ENCODE peak calls at places on chromosome 15, in eight cellular contexts. One of them, this sample, is unnamed.

GRCh38 chr15:61856295-61856694 is 204.0 kb downstream of the VPS13C start:
- DNase-seq in SK-N-SH: no peak
- DNase-seq in fibroblast of lung: no peak
- DNase-seq in mammary epithelial cell: no peak
- DNase-seq in PC-3: no peak
- DNase-seq in IMR-90: no peak
- DNase-seq in DND-41: no peak
- DNase-seq in H9: no peak
- DNase-seq in this sample: no peak

GRCh38 chr15:52787123-52787503 is 3.0 kb downstream of the ONECUT1 start:
- DNase-seq in SK-N-SH: no peak
- DNase-seq in fibroblast of lung: no peak
- DNase-seq in mammary epithelial cell: no peak
- DNase-seq in PC-3: no peak
- DNase-seq in IMR-90: no peak
- DNase-seq in DND-41: no peak
- DNase-seq in H9: peak
- DNase-seq in this sample: no peak

GRCh38 chr15:66758844-66759243 is 56.8 kb downstream of the SMAD6 start:
- DNase-seq in SK-N-SH: no peak
- DNase-seq in fibroblast of lung: no peak
- DNase-seq in mammary epithelial cell: peak
- DNase-seq in PC-3: peak
- DNase-seq in IMR-90: no peak
- DNase-seq in DND-41: no peak
- DNase-seq in H9: no peak
- DNase-seq in this sample: no peak

GRCh38 chr15:85750807-85751730 is 43.7 kb downstream of the KLHL25 start:
- DNase-seq in SK-N-SH: no peak
- DNase-seq in fibroblast of lung: no peak
- DNase-seq in mammary epithelial cell: no peak
- DNase-seq in PC-3: no peak
- DNase-seq in IMR-90: no peak
- DNase-seq in DND-41: peak
- DNase-seq in H9: peak
- DNase-seq in this sample: no peak

GRCh38 chr15:82568986-82569385 is 28.7 kb upstream of the RPS17 start:
- DNase-seq in SK-N-SH: no peak
- DNase-seq in fibroblast of lung: no peak
- DNase-seq in mammary epithelial cell: no peak
- DNase-seq in PC-3: no peak
- DNase-seq in IMR-90: no peak
- DNase-seq in DND-41: no peak
- DNase-seq in H9: no peak
- DNase-seq in this sample: no peak

GRCh38 chr15:92647467-92648163 is 8.0 kb downstream of the FAM174B start:
- DNase-seq in SK-N-SH: no peak
- DNase-seq in fibroblast of lung: no peak
- DNase-seq in mammary epithelial cell: no peak
- DNase-seq in PC-3: no peak
- DNase-seq in IMR-90: no peak
- DNase-seq in DND-41: no peak
- DNase-seq in H9: peak
- DNase-seq in this sample: no peak

GRCh38 chr15:98000249-98001203 is 40.0 kb downstream of the ARRDC4 start:
- DNase-seq in SK-N-SH: no peak
- DNase-seq in fibroblast of lung: peak
- DNase-seq in mammary epithelial cell: peak
- DNase-seq in PC-3: peak
- DNase-seq in IMR-90: no peak
- DNase-seq in DND-41: no peak
- DNase-seq in H9: no peak
- DNase-seq in this sample: peak

GRCh38 chr15:80275946-80276345 is 23.9 kb upstream of the CTXND1 start:
- DNase-seq in SK-N-SH: no peak
- DNase-seq in fibroblast of lung: peak
- DNase-seq in mammary epithelial cell: peak
- DNase-seq in PC-3: peak
- DNase-seq in IMR-90: peak
- DNase-seq in DND-41: no peak
- DNase-seq in H9: no peak
- DNase-seq in this sample: no peak

GRCh38 chr15:71319935-71320334 is 204.7 kb downstream of the THSD4 start:
- DNase-seq in SK-N-SH: no peak
- DNase-seq in fibroblast of lung: no peak
- DNase-seq in mammary epithelial cell: no peak
- DNase-seq in PC-3: no peak
- DNase-seq in IMR-90: no peak
- DNase-seq in DND-41: no peak
- DNase-seq in H9: no peak
- DNase-seq in this sample: no peak

GRCh38 chr15:57387011-57387410 is 10.7 kb downstream of the CGNL1 start:
- DNase-seq in SK-N-SH: no peak
- DNase-seq in fibroblast of lung: no peak
- DNase-seq in mammary epithelial cell: no peak
- DNase-seq in PC-3: no peak
- DNase-seq in IMR-90: no peak
- DNase-seq in DND-41: no peak
- DNase-seq in H9: no peak
- DNase-seq in this sample: no peak

GRCh38 chr15:101381671-101382212 is 86.7 kb upstream of the SNRPA1 start:
- DNase-seq in SK-N-SH: no peak
- DNase-seq in fibroblast of lung: no peak
- DNase-seq in mammary epithelial cell: peak
- DNase-seq in PC-3: no peak
- DNase-seq in IMR-90: no peak
- DNase-seq in DND-41: no peak
- DNase-seq in H9: no peak
- DNase-seq in this sample: no peak

GRCh38 chr15:68641376-68641775 is 62.6 kb downstream of the CORO2B start:
- DNase-seq in SK-N-SH: no peak
- DNase-seq in fibroblast of lung: no peak
- DNase-seq in mammary epithelial cell: no peak
- DNase-seq in PC-3: no peak
- DNase-seq in IMR-90: no peak
- DNase-seq in DND-41: no peak
- DNase-seq in H9: no peak
- DNase-seq in this sample: no peak

GRCh38 chr15:77853008-77853328 is 220.3 kb upstream of the LINGO1 start:
- DNase-seq in SK-N-SH: no peak
- DNase-seq in fibroblast of lung: no peak
- DNase-seq in mammary epithelial cell: no peak
- DNase-seq in PC-3: no peak
- DNase-seq in IMR-90: no peak
- DNase-seq in DND-41: no peak
- DNase-seq in H9: no peak
- DNase-seq in this sample: peak

GRCh38 chr15:77851086-77851485 is 218.4 kb upstream of the LINGO1 start:
- DNase-seq in SK-N-SH: no peak
- DNase-seq in fibroblast of lung: no peak
- DNase-seq in mammary epithelial cell: no peak
- DNase-seq in PC-3: no peak
- DNase-seq in IMR-90: no peak
- DNase-seq in DND-41: no peak
- DNase-seq in H9: peak
- DNase-seq in this sample: no peak

GRCh38 chr15:77853910-77854309 is 221.2 kb upstream of the LINGO1 start:
- DNase-seq in SK-N-SH: no peak
- DNase-seq in fibroblast of lung: no peak
- DNase-seq in mammary epithelial cell: no peak
- DNase-seq in PC-3: no peak
- DNase-seq in IMR-90: no peak
- DNase-seq in DND-41: no peak
- DNase-seq in H9: no peak
- DNase-seq in this sample: no peak

GRCh38 chr15:77851696-77852095 is 219.0 kb upstream of the LINGO1 start:
- DNase-seq in SK-N-SH: peak
- DNase-seq in fibroblast of lung: no peak
- DNase-seq in mammary epithelial cell: no peak
- DNase-seq in PC-3: no peak
- DNase-seq in IMR-90: no peak
- DNase-seq in DND-41: no peak
- DNase-seq in H9: peak
- DNase-seq in this sample: no peak

GRCh38 chr15:77852241-77853007 is 219.7 kb upstream of the LINGO1 start:
- DNase-seq in SK-N-SH: no peak
- DNase-seq in fibroblast of lung: no peak
- DNase-seq in mammary epithelial cell: no peak
- DNase-seq in PC-3: no peak
- DNase-seq in IMR-90: no peak
- DNase-seq in DND-41: no peak
- DNase-seq in H9: peak
- DNase-seq in this sample: no peak
- H3K9ac ChIP-seq in SK-N-SH: no peak
- H3K9ac ChIP-seq in fibroblast of lung: no peak
- H3K9ac ChIP-seq in mammary epithelial cell: no peak
- H3K9ac ChIP-seq in PC-3: no peak
- H3K9ac ChIP-seq in IMR-90: no peak
- H3K9ac ChIP-seq in DND-41: no peak
- H3K9ac ChIP-seq in H9: no peak
- H3K9ac ChIP-seq in this sample: peak

DNA sequence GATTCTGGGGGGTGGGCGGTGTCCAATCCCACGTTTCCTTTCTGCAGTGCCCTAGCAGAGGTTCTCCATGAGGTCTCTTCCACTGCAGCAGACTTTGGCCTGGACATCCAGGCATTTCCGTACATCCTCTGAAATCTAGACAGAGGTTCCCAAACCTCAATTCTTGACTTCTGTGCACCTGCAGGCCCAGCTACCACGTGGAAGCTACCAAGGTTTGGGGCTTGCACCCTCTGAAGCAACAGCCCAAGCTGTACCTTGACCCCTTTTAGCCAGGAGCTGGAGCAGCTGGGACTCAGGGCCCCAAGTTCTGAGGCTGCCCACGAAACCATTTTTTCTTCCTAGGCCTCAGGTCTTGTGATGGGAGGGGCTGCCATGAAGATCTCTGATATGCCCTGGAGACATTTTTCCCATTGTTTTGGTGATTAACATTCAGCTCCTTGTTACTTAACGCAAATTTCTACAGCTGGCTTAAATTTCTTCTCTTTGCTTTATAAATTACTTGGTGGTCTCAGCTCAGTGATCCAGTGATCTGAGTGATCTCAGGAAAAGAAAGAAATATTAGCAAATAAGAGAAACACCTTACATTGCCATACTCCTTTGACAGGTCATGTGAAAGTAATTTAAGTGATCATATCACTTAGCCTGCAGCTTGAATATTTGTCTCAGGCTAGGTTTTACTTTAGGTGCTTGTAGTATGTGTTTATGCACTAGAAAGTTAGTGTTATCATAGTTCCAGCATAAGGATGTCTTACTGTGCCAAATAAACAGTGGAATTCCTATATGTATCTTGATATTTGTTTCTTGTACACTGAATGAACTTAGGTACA is 3.0 kb downstream of the SNAP23 start:
- DNase-seq in SK-N-SH: no peak
- DNase-seq in fibroblast of lung: no peak
- DNase-seq in mammary epithelial cell: no peak
- DNase-seq in PC-3: no peak
- DNase-seq in IMR-90: no peak
- DNase-seq in DND-41: no peak
- DNase-seq in H9: no peak
- DNase-seq in this sample: no peak
- H3K27ac ChIP-seq in SK-N-SH: peak
- H3K27ac ChIP-seq in fibroblast of lung: no peak
- H3K27ac ChIP-seq in mammary epithelial cell: no peak
- H3K27ac ChIP-seq in PC-3: peak
- H3K27ac ChIP-seq in IMR-90: no peak
- H3K27ac ChIP-seq in DND-41: no peak
- H3K27ac ChIP-seq in H9: no peak
- H3K27ac ChIP-seq in this sample: no peak

DNA sequence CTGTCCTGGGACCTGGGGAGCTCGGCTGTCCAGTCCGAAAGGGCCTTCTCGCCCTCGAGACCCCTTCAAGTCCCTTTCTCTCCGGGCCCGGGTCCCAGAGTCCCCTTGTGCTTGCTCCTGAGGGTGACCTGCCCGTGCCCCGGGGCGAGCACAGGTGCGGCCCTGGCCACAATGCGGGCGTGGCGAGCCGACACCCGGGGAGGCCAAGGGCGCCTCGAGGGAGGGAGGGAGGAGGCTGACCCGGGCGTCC is 828 bp upstream of the MEF2A start:
- DNase-seq in SK-N-SH: no peak
- DNase-seq in fibroblast of lung: no peak
- DNase-seq in mammary epithelial cell: no peak
- DNase-seq in PC-3: no peak
- DNase-seq in IMR-90: no peak
- DNase-seq in DND-41: no peak
- DNase-seq in H9: peak
- DNase-seq in this sample: no peak
- H3K9ac ChIP-seq in SK-N-SH: no peak
- H3K9ac ChIP-seq in fibroblast of lung: no peak
- H3K9ac ChIP-seq in mammary epithelial cell: no peak
- H3K9ac ChIP-seq in PC-3: peak
- H3K9ac ChIP-seq in IMR-90: no peak
- H3K9ac ChIP-seq in DND-41: peak
- H3K9ac ChIP-seq in H9: no peak
- H3K9ac ChIP-seq in this sample: peak

GRCh38 chr15:63994073-63994600 is 52.1 kb downstream of the DAPK2 start:
- DNase-seq in SK-N-SH: no peak
- DNase-seq in fibroblast of lung: no peak
- DNase-seq in mammary epithelial cell: no peak
- DNase-seq in PC-3: peak
- DNase-seq in IMR-90: no peak
- DNase-seq in DND-41: no peak
- DNase-seq in H9: no peak
- DNase-seq in this sample: no peak

GRCh38 chr15:63992300-63992699 is 54.0 kb downstream of the DAPK2 start:
- DNase-seq in SK-N-SH: no peak
- DNase-seq in fibroblast of lung: no peak
- DNase-seq in mammary epithelial cell: no peak
- DNase-seq in PC-3: no peak
- DNase-seq in IMR-90: no peak
- DNase-seq in DND-41: no peak
- DNase-seq in H9: no peak
- DNase-seq in this sample: no peak

GRCh38 chr15:63990449-63990848 is 55.8 kb downstream of the DAPK2 start:
- DNase-seq in SK-N-SH: no peak
- DNase-seq in fibroblast of lung: no peak
- DNase-seq in mammary epithelial cell: no peak
- DNase-seq in PC-3: no peak
- DNase-seq in IMR-90: no peak
- DNase-seq in DND-41: no peak
- DNase-seq in H9: no peak
- DNase-seq in this sample: no peak

GRCh38 chr15:63987979-63988378 is 58.3 kb downstream of the DAPK2 start:
- DNase-seq in SK-N-SH: no peak
- DNase-seq in fibroblast of lung: no peak
- DNase-seq in mammary epithelial cell: no peak
- DNase-seq in PC-3: no peak
- DNase-seq in IMR-90: no peak
- DNase-seq in DND-41: no peak
- DNase-seq in H9: no peak
- DNase-seq in this sample: no peak

DNA sequence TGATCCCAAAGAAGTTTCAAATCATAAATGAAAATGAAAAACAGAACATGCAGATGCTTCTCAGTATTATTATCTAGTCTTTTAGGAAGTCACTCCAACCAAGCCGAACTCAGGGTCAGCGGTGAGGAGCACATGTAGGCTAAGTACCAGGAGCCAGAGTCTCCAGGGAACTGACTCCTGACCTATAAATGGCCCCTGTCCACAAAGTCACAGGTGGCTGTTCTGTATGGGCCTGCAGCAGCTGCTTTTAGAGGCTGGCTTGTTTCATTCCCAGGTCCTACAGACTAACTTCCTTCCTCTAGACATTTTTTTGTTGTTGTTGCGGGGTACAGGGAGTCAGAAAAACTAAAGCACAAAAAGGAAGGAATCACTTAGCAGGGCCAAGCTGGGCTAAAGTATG is 54.6 kb downstream of the DAPK2 start:
- DNase-seq in SK-N-SH: no peak
- DNase-seq in fibroblast of lung: no peak
- DNase-seq in mammary epithelial cell: no peak
- DNase-seq in PC-3: no peak
- DNase-seq in IMR-90: no peak
- DNase-seq in DND-41: no peak
- DNase-seq in H9: no peak
- DNase-seq in this sample: no peak
- H3K27ac ChIP-seq in SK-N-SH: no peak
- H3K27ac ChIP-seq in fibroblast of lung: no peak
- H3K27ac ChIP-seq in mammary epithelial cell: no peak
- H3K27ac ChIP-seq in PC-3: no peak
- H3K27ac ChIP-seq in IMR-90: no peak
- H3K27ac ChIP-seq in DND-41: no peak
- H3K27ac ChIP-seq in H9: no peak
- H3K27ac ChIP-seq in this sample: no peak

This sample was measured in colonic mucosa.